ENCODE peak calls at places on chromosomes 13 and 19, in four cellular contexts. A is H1, G is IMR-90, F is H9. K is an unnamed sample. For H3K27me3, the result is how much of the 10 kb centered on the place peaks cover.

GRCh38 chr19:35315883-35316282 is 13.1 kb upstream of the CD22 start:
- DNase-seq in F (no peak), A (no peak), G (no peak), K (no peak)

GRCh38 chr13:49320975-49321374 is 73.2 kb downstream of the CDADC1 start:
- DNase-seq in A (no peak), G (peak), F (no peak), K (no peak)

GRCh38 chr19:35334064-35334753 is 5.2 kb downstream of the CD22 start:
- DNase-seq in A (no peak), G (no peak), F (no peak), K (no peak)

GRCh38 chr19:5983367-5983955 is 5.5 kb upstream of the RANBP3 start:
- DNase-seq in F (no peak), G (no peak), A (no peak), K (no peak)

GRCh38 chr13:48318714-48319457 is 15.3 kb downstream of the RB1 start:
- DNase-seq in G (no peak), F (no peak), A (no peak), K (no peak)

GRCh38 chr19:4814625-4815425 is 16.7 kb downstream of the TICAM1 start:
- DNase-seq in F (no peak), A (no peak), G (peak), K (no peak)

GRCh38 chr19:18058208-18059009 is 28.3 kb downstream of the IL12RB1 start:
- DNase-seq in A (peak), G (peak), F (peak), K (peak)

GRCh38 chr13:106350208-106350607 is 185.3 kb downstream of the EFNB2 start:
- DNase-seq in G (no peak), A (no peak), F (no peak), K (peak)

GRCh38 chr19:31693131-31693700 is 344.0 kb upstream of the TSHZ3 start:
- DNase-seq in F (peak), G (no peak), A (no peak), K (no peak)

GRCh38 chr13:45879666-45880065 is 28.1 kb upstream of the SIAH3 start:
- DNase-seq in F (peak), A (peak), G (no peak), K (peak)

GRCh38 chr19:45900661-45901431 is 1.6 kb downstream of the MYPOP start:
- DNase-seq in F (peak), A (no peak), G (no peak), K (peak)
- H4K5ac ChIP-seq in F (no peak), A (no peak), G (no peak), K (no peak)

GRCh38 chr19:3269972-3270667 is 45.7 kb downstream of the CELF5 start:
- DNase-seq in F (no peak), G (no peak), A (no peak), K (no peak)
- H3K27me3 ChIP-seq in F (under half), G (half or more), A (under half), K (under half)

GRCh38 chr19:43675269-43675879 is 5.4 kb upstream of the PLAUR start:
- DNase-seq in G (peak), F (no peak), A (no peak), K (no peak)
- H3K9ac ChIP-seq in G (peak), F (no peak), A (peak), K (no peak)

GRCh38 chr13:80529734-80530133 is 188.8 kb upstream of the SPRY2 start:
- DNase-seq in A (no peak), F (no peak), G (no peak), K (no peak)

GRCh38 chr13:80528733-80529132 is 187.8 kb upstream of the SPRY2 start:
- DNase-seq in F (no peak), A (no peak), G (no peak), K (no peak)

GRCh38 chr13:80524447-80525215 is 183.7 kb upstream of the SPRY2 start:
- DNase-seq in F (no peak), A (no peak), G (no peak), K (no peak)

GRCh38 chr13:80530902-80531301 is 190.0 kb upstream of the SPRY2 start:
- DNase-seq in G (no peak), A (no peak), F (no peak), K (no peak)

DNA sequence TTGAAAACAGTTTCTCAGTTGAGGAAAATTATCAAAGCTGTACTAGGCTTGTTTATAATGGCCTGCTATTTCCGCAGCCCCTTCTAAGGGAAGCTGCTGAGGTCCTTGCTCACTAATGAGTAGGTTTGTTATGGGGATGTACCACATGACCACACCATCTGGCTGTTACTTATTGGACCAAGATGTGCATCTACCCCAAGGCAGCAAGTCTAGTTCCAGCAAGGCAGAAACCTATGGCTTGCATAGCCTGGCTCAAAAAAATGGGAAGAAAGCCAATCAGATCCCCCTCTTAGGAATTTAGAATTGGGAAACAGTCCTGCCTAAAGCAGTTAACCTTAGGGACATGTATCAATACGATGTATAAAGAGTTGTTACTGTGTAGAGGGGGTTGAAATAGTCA is 186.5 kb upstream of the SPRY2 start:
- DNase-seq in G (no peak), F (no peak), A (no peak), K (no peak)
- H4K5ac ChIP-seq in G (no peak), F (no peak), A (no peak), K (no peak)

DNA sequence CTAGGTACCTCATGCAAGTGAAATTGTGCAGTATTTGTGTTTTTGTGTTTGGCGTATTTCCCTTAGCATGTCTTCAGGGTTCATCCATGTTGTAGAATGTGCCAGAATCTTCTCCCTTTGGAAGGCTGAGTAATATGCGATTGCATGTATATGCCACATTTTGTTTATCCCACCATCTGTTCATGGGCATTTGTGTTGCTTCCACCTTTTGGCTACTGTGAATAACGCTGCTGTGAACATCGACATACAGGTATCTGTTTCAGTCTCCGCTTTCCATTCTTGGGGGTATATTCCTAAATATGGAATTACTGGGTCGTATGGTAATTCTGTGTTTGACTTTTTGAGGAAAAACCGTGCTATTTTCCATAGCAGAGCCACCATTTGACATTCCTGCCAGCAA is 190.1 kb downstream of the ATP8A2 start:
- DNase-seq in G (no peak), F (no peak), A (no peak), K (no peak)
- H3K27me3 ChIP-seq in G (under half), F (under half), A (under half), K (under half)

DNA sequence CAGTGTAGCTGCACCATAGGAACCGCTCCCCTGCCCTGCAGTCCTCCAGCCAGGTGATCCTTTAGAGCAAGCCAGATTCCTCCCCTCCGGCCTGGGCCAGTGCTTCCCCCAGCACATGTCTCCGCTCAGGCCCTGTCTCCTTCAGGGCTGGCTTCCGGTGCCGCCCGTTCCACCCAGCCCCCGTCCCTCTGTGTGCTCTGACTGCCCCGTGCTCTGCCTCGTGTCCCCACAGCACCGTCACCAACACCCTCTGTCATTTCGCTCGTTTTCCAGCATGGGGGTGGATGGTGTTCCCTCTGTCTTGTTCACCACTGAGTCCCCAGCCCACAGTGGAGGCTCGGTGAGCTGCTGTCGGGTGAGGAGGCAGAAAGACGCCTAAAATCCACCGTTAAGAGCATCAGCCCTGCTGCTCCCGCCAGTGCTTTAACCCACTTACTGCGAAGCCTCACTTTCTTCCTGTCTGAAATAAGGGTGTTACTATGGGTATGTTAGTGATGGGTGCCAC is 54.5 kb downstream of the TSSK6 start:
- DNase-seq in A (no peak), F (peak), G (peak), K (peak)
- H3K9ac ChIP-seq in A (no peak), F (no peak), G (peak), K (peak)